ENCODE peak calls at places on chromosomes 16 and 17, in seven cellular contexts. P, E, G, N, M, A and V are unnamed samples.

GRCh38 chr17:80724723-80725388 is 180.2 kb downstream of the RPTOR start:
- DNase-seq in G (peak; percentile 75), N (no peak), P (peak; percentile 56), M (peak; percentile 90), A (no peak), E (no peak), V (no peak)

GRCh38 chr16:69890114-69890890 is 60.8 kb upstream of the CLEC18A start:
- DNase-seq in A (peak; percentile 46), P (peak; percentile 84), N (peak; percentile 65), E (no peak), G (peak; percentile 58), M (peak; percentile 74), V (no peak)

GRCh38 chr16:87329436-87330256 is 12.5 kb upstream of the C16orf95 start:
- DNase-seq in A (no peak), M (no peak), G (no peak), N (no peak), P (no peak), E (no peak), V (no peak)

GRCh38 chr16:87458424-87458915 is 34.4 kb downstream of the ZCCHC14 start:
- DNase-seq in E (no peak), G (peak; percentile 13), M (no peak), P (peak; percentile 45), N (no peak), A (no peak), V (no peak)

GRCh38 chr17:46994993-46995392 is 15.9 kb upstream of the RPRML start:
- DNase-seq in M (no peak), P (no peak), A (no peak), G (no peak), E (no peak), N (no peak), V (no peak)

GRCh38 chr16:23903001-23903414 is 67.2 kb downstream of the PRKCB start:
- DNase-seq in A (no peak), G (no peak), E (no peak), P (no peak), N (no peak), M (no peak), V (no peak)

GRCh38 chr16:78789556-78789955 is 690.1 kb downstream of the WWOX start:
- DNase-seq in G (no peak), E (no peak), M (no peak), A (no peak), N (no peak), P (no peak), V (no peak)

GRCh38 chr16:71491032-71491431 is 1.9 kb upstream of the ZNF19 start:
- DNase-seq in N (no peak), G (no peak), P (no peak), M (no peak), A (no peak), E (no peak), V (no peak)

GRCh38 chr16:27149986-27150385 is 53.3 kb upstream of the KDM8 start:
- DNase-seq in G (no peak), A (no peak), P (no peak), E (no peak), N (no peak), M (no peak), V (no peak)

GRCh38 chr17:41211845-41212466 is 14.5 kb upstream of the KRTAP9-2 start:
- DNase-seq in E (no peak), P (no peak), A (no peak), N (no peak), G (peak; percentile 40), M (peak; percentile 82), V (peak; percentile 73)

GRCh38 chr17:182164-182751 is 808 bp upstream of the DOC2B start:
- DNase-seq in A (no peak), P (no peak), G (no peak), E (no peak), N (no peak), M (no peak), V (no peak)

GRCh38 chr16:50602531-50603205 is 54.5 kb downstream of the NKD1 start:
- DNase-seq in A (no peak), N (no peak), P (no peak), M (no peak), G (no peak), E (no peak), V (peak; percentile 67)

GRCh38 chr17:83198366-83199341 is 119.2 kb downstream of the METRNL start:
- DNase-seq in M (no peak), N (no peak), G (no peak), P (peak; percentile 4), E (no peak), A (peak; percentile 7), V (no peak)

GRCh38 chr17:58249270-58250133 is 11.1 kb downstream of the LPO start:
- DNase-seq in N (peak; percentile 70), P (peak; percentile 71), E (peak; percentile 86), M (peak; percentile 40), A (no peak), G (peak; percentile 24), V (no peak)

GRCh38 chr17:64092952-64093451 is 36.9 kb downstream of the ERN1 start:
- DNase-seq in G (no peak), N (no peak), M (no peak), P (no peak), A (no peak), E (no peak), V (no peak)

GRCh38 chr16:80585764-80586163 is 45.0 kb downstream of the DYNLRB2 start:
- DNase-seq in G (no peak), M (no peak), P (no peak), N (no peak), A (no peak), E (no peak), V (no peak)

GRCh38 chr16:50096791-50097190 is 31.0 kb downstream of the HEATR3 start:
- DNase-seq in N (no peak), M (peak; percentile 86), A (no peak), P (no peak), E (no peak), G (peak; percentile 81), V (no peak)

GRCh38 chr16:20901441-20902112 is 1.0 kb downstream of the LYRM1 start:
- DNase-seq in M (peak; percentile 62), E (peak; percentile 78), G (peak; percentile 60), A (no peak), P (peak; percentile 61), N (peak; percentile 42), V (peak; percentile 89)

GRCh38 chr17:55294042-55294751 is 29.4 kb downstream of the HLF start:
- DNase-seq in G (no peak), M (no peak), A (no peak), N (no peak), P (no peak), E (no peak), V (no peak)

GRCh38 chr16:20884240-20884556 is 16.0 kb downstream of the DCUN1D3 start:
- DNase-seq in P (no peak), A (no peak), M (peak; percentile 91), E (no peak), N (no peak), G (peak; percentile 85), V (no peak)

GRCh38 chr17:49861150-49861884 is 13.4 kb upstream of the TAC4 start:
- DNase-seq in A (no peak), P (peak; percentile 45), E (peak; percentile 91), G (peak; percentile 25), M (peak; percentile 40), N (peak; percentile 81), V (no peak)

GRCh38 chr17:63555475-63556156 is 5.3 kb downstream of the DCAF7 start:
- DNase-seq in M (no peak), P (no peak), E (no peak), N (no peak), A (no peak), G (no peak), V (peak; percentile 93)

GRCh38 chr17:79073706-79074088 is 927 bp upstream of the ENGASE start:
- DNase-seq in A (no peak), P (no peak), M (no peak), N (no peak), G (no peak), E (peak; percentile 44), V (no peak)

GRCh38 chr16:86318119-86318518 is 192.2 kb upstream of the FOXF1 start:
- DNase-seq in A (no peak), E (no peak), N (no peak), M (no peak), G (no peak), P (no peak), V (no peak)

DNA sequence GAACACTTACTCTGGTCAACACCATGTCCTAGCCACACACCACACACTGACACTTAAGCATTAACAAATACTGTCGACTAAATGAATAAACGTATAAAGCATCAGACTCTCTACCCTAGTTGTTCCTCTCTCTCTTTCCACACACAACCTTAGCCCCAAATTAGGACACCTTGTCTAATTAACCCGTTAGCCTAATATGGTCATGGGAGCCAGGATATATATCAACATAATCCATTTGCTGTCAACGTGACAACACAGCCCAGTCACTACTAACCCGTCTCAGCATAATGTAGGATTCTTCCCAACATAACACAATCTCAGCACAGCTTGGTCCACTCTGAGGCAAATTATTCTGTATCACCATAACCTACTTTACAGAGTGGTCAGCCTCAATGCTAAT is 2.2 kb downstream of the DVL2 start:
- DNase-seq in G (no peak), P (no peak), A (no peak), M (no peak), E (no peak), N (no peak), V (no peak)
- H3K4me3 ChIP-seq in G (peak overlapping the region; percentile 1), P (no peak overlapping the region), A (peak overlapping the region; percentile 86), M (peak overlapping the region; percentile 11), E (no peak overlapping the region), N (no peak overlapping the region), V (no peak overlapping the region)

GRCh38 chr17:72119963-72120877 is 600 bp upstream of the SOX9 start:
- DNase-seq in E (peak; percentile 50), P (peak; percentile 71), G (peak; percentile 87), M (peak; percentile 76), N (peak; percentile 66), A (no peak), V (no peak)
- H3K4me3 ChIP-seq in E (peak overlapping the region; percentile 71), P (peak overlapping the region; percentile 69), G (peak overlapping the region; percentile 35), M (peak overlapping the region; percentile 59), N (peak overlapping the region; percentile 40), A (peak overlapping the region; percentile 60), V (peak overlapping the region; percentile 65)

DNA sequence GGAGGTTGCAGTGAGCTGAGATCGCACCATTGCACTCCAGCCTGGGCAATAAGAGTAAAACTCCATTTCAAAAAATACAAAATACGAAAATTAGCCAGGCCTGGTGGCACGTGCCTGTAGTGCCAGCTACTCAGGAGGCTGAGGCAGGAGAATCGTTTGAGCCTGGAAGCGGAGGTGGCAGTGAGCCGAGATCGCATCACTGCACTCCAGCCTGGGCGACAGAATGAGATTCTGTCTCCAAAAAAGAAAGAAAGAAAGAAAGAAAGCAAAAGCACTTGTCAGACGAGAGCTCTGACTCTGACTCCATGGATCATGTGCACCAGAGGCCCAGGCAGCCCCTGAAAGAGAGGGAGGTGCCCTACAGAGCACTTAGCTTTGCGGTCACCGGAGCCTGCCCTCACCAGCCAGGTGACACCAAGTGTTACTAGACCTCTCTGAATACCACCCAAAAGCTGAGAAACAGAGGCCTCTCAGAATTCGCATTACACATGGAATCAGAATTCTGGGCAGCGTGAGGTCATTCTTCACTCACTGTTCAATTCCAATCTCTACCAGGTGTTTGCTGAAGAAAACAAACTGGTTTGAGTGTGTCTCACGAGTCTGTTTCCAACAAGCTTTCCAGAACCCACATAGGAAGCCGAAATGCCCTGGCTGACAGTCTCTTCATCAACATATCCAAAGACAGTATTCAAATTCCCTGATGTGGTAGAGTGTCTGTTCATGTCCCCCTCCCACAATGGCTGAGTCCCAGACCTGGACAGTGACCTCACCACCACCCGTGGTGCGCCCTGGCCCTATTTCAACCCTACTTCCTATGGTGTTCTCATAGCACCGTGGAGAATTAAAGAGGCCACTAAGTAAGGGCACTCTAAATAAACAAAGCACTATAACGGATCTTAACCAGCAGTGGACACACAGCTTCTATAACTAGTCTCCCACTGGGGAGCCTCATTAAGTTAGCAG is 1.5 kb downstream of the FLCN start:
- DNase-seq in E (no peak), G (peak; percentile 73), A (no peak), N (peak; percentile 13), P (no peak), M (peak; percentile 50), V (peak; percentile 44)
- H3K4me3 ChIP-seq in E (peak overlapping the region; percentile 85), G (peak overlapping the region; percentile 85), A (peak overlapping the region; percentile 96), N (no peak overlapping the region), P (peak overlapping the region; percentile 78), M (peak overlapping the region; percentile 96), V (peak overlapping the region; percentile 100)

GRCh38 chr16:3060339-3061127 is 4.9 kb upstream of the IL32 start:
- DNase-seq in P (no peak), E (no peak), A (no peak), N (no peak), G (no peak), M (no peak), V (no peak)
- H3K4me3 ChIP-seq in P (no peak overlapping the region), E (no peak overlapping the region), A (no peak overlapping the region), N (no peak overlapping the region), G (no peak overlapping the region), M (no peak overlapping the region), V (no peak overlapping the region)